ENCODE peak calls at places on chromosomes 2 and 18, in four cellular contexts. R, I, N and W are unnamed samples.

GRCh38 chr2:62472321-62472720 is 33.7 kb downstream of the TMEM17 start:
- DNase-seq in R (no peak), I (no peak), N (no peak), W (no peak)

GRCh38 chr18:71105078-71105819 is 816.4 kb downstream of the SOCS6 start:
- DNase-seq in R (no peak), I (no peak), N (no peak), W (no peak)

GRCh38 chr2:42767080-42767898 is 3.4 kb upstream of the OXER1 start:
- DNase-seq in R (no peak), I (no peak), N (no peak), W (no peak)

GRCh38 chr2:238506669-238507068 is 79.9 kb downstream of the ASB1 start:
- DNase-seq in R (no peak), I (no peak), N (no peak), W (no peak)

GRCh38 chr18:58512648-58513338 is 116.1 kb downstream of the ALPK2 start:
- DNase-seq in R (no peak), I (no peak), N (no peak), W (no peak)

GRCh38 chr2:11995381-11995947 is 249.0 kb downstream of the LPIN1 start:
- DNase-seq in R (no peak), I (no peak), N (no peak), W (no peak)

GRCh38 chr18:23380001-23380550 is 73.0 kb upstream of the RIOK3 start:
- DNase-seq in R (no peak), I (no peak), N (no peak), W (no peak)

GRCh38 chr18:47772374-47773248 is 157.8 kb downstream of the SMAD2 start:
- DNase-seq in R (peak; percentile 57), I (no peak), N (peak; percentile 90), W (peak; percentile 30)

GRCh38 chr2:160453111-160453820 is 40.3 kb downstream of the RBMS1 start:
- DNase-seq in R (no peak), I (no peak), N (no peak), W (no peak)

GRCh38 chr2:170212625-170213280 is 34.8 kb downstream of the MYO3B start:
- DNase-seq in R (no peak), I (no peak), N (no peak), W (no peak)

GRCh38 chr2:208350610-208351009 is 56.0 kb upstream of the PTH2R start:
- DNase-seq in R (no peak), I (no peak), N (no peak), W (no peak)

GRCh38 chr2:70947556-70948184 is 12.0 kb downstream of the ATP6V1B1 start:
- DNase-seq in R (peak; percentile 15), I (no peak), N (no peak), W (no peak)

GRCh38 chr2:66463206-66463605 is 28.3 kb downstream of the MEIS1 start:
- DNase-seq in R (no peak), I (no peak), N (no peak), W (no peak)

GRCh38 chr2:134862069-134862468 is 23.7 kb downstream of the ACMSD start:
- DNase-seq in R (no peak), I (no peak), N (no peak), W (no peak)

GRCh38 chr2:219058541-219059374 is 2.0 kb downstream of the IHH start:
- DNase-seq in R (no peak), I (no peak), N (no peak), W (no peak)

GRCh38 chr2:203951366-203951902 is 14.9 kb downstream of the ICOS start:
- DNase-seq in R (peak; percentile 46), I (no peak), N (no peak), W (no peak)

GRCh38 chr18:73990241-73990640 is 157.4 kb downstream of the FBXO15 start:
- DNase-seq in R (no peak), I (no peak), N (no peak), W (no peak)

GRCh38 chr2:56448999-56449431 is 265.2 kb downstream of the CCDC85A start:
- DNase-seq in R (no peak), I (no peak), N (no peak), W (no peak)

GRCh38 chr2:210399440-210400041 is 77.0 kb downstream of the LANCL1 start:
- DNase-seq in R (no peak), I (no peak), N (no peak), W (no peak)

GRCh38 chr2:191320881-191321280 is 75.7 kb downstream of the MYO1B start:
- DNase-seq in R (no peak), I (no peak), N (no peak), W (no peak)

GRCh38 chr2:241850544-241851324 is 8.0 kb downstream of the PDCD1 start:
- DNase-seq in R (peak; percentile 12), I (no peak), N (no peak), W (no peak)

GRCh38 chr2:176056411-176056810 is 27.4 kb downstream of the EVX2 start:
- DNase-seq in R (no peak), I (no peak), N (no peak), W (no peak)